ENCODE peak calls at places on chromosomes 5 and 9, in four cellular contexts. One of them, this sample, is unnamed.
A peak's percentile ranks its signal among the peaks of the same experiment; 100 is the strongest.

GRCh38 chr5:59744531-59744992 is 149.0 kb downstream of the PDE4D start:
- DNase-seq in EH: peak; percentile 25
- DNase-seq in A549: peak; percentile 33
- DNase-seq in thoracic aorta: no peak
- DNase-seq in this sample: no peak

GRCh38 chr5:177546262-177546741 is 8.1 kb downstream of the FAM193B start:
- DNase-seq in EH: peak; percentile 99
- DNase-seq in A549: peak; percentile 54
- DNase-seq in thoracic aorta: peak; percentile 65
- DNase-seq in this sample: peak; percentile 38

GRCh38 chr5:51053361-51053760 is 329.9 kb upstream of the ISL1 start:
- DNase-seq in EH: no peak
- DNase-seq in A549: no peak
- DNase-seq in thoracic aorta: no peak
- DNase-seq in this sample: no peak

GRCh38 chr5:180623844-180624243 is 25.6 kb downstream of the FLT4 start:
- DNase-seq in EH: no peak
- DNase-seq in A549: no peak
- DNase-seq in thoracic aorta: no peak
- DNase-seq in this sample: no peak

GRCh38 chr9:4207881-4208615 is 91.8 kb downstream of the GLIS3 start:
- DNase-seq in EH: no peak
- DNase-seq in A549: no peak
- DNase-seq in thoracic aorta: no peak
- DNase-seq in this sample: no peak

GRCh38 chr5:154519375-154519774 is 41.3 kb upstream of the HAND1 start:
- DNase-seq in EH: peak; percentile 56
- DNase-seq in A549: peak; percentile 53
- DNase-seq in thoracic aorta: no peak
- DNase-seq in this sample: no peak

GRCh38 chr9:26802921-26803320 is 89.7 kb downstream of the CAAP1 start:
- DNase-seq in EH: no peak
- DNase-seq in A549: no peak
- DNase-seq in thoracic aorta: no peak
- DNase-seq in this sample: no peak

GRCh38 chr9:78038620-78039300 is 7.1 kb upstream of the GNAQ start:
- DNase-seq in EH: peak; percentile 19
- DNase-seq in A549: no peak
- DNase-seq in thoracic aorta: no peak
- DNase-seq in this sample: no peak

GRCh38 chr9:89319015-89319905 is 960 bp downstream of the SECISBP2 start:
- DNase-seq in EH: peak; percentile 27
- DNase-seq in A549: no peak
- DNase-seq in thoracic aorta: no peak
- DNase-seq in this sample: no peak

GRCh38 chr5:135913713-135914626 is 18.3 kb upstream of the IL9 start:
- DNase-seq in EH: no peak
- DNase-seq in A549: no peak
- DNase-seq in thoracic aorta: no peak
- DNase-seq in this sample: no peak

GRCh38 chr5:55897905-55898304 is 46.7 kb downstream of the IL31RA start:
- DNase-seq in EH: peak; percentile 97
- DNase-seq in A549: no peak
- DNase-seq in thoracic aorta: no peak
- DNase-seq in this sample: no peak

GRCh38 chr5:132839426-132840301 is 9.2 kb upstream of the SHROOM1 start:
- DNase-seq in EH: peak; percentile 80
- DNase-seq in A549: no peak
- DNase-seq in thoracic aorta: no peak
- DNase-seq in this sample: peak; percentile 65

GRCh38 chr5:172903790-172904189 is 55.4 kb upstream of the RPL26L1 start:
- DNase-seq in EH: peak; percentile 96
- DNase-seq in A549: no peak
- DNase-seq in thoracic aorta: peak; percentile 84
- DNase-seq in this sample: peak; percentile 68

GRCh38 chr5:54825005-54825404 is 160.4 kb downstream of the ESM1 start:
- DNase-seq in EH: peak; percentile 81
- DNase-seq in A549: no peak
- DNase-seq in thoracic aorta: no peak
- DNase-seq in this sample: no peak

GRCh38 chr9:33374190-33374589 is 28.2 kb downstream of the AQP7 start:
- DNase-seq in EH: no peak
- DNase-seq in A549: no peak
- DNase-seq in thoracic aorta: no peak
- DNase-seq in this sample: no peak

GRCh38 chr5:157778121-157778805 is 34.8 kb downstream of the LSM11 start:
- DNase-seq in EH: peak; percentile 37
- DNase-seq in A549: no peak
- DNase-seq in thoracic aorta: no peak
- DNase-seq in this sample: peak; percentile 23

GRCh38 chr9:77462066-77462465 is 186.1 kb downstream of the GNA14 start:
- DNase-seq in EH: no peak
- DNase-seq in A549: no peak
- DNase-seq in thoracic aorta: no peak
- DNase-seq in this sample: no peak

GRCh38 chr9:36725777-36726356 is 153.2 kb downstream of the MELK start:
- DNase-seq in EH: peak; percentile 25
- DNase-seq in A549: no peak
- DNase-seq in thoracic aorta: no peak
- DNase-seq in this sample: no peak

GRCh38 chr5:171827162-171827561 is 41.5 kb downstream of the SMIM23 start:
- DNase-seq in EH: no peak
- DNase-seq in A549: no peak
- DNase-seq in thoracic aorta: no peak
- DNase-seq in this sample: no peak

GRCh38 chr9:72199253-72199652 is 50.0 kb downstream of the GDA start:
- DNase-seq in EH: no peak
- DNase-seq in A549: no peak
- DNase-seq in thoracic aorta: no peak
- DNase-seq in this sample: no peak

GRCh38 chr5:1188464-1188863 is 12.9 kb upstream of the SLC6A19 start:
- DNase-seq in EH: no peak
- DNase-seq in A549: no peak
- DNase-seq in thoracic aorta: no peak
- DNase-seq in this sample: no peak

GRCh38 chr5:172179032-172179989 is 8.7 kb downstream of the STK10 start:
- DNase-seq in EH: peak; percentile 79
- DNase-seq in A549: no peak
- DNase-seq in thoracic aorta: no peak
- DNase-seq in this sample: no peak

GRCh38 chr9:110340306-110340705 is 2.6 kb upstream of the TXNDC8 start:
- DNase-seq in EH: peak; percentile 37
- DNase-seq in A549: no peak
- DNase-seq in thoracic aorta: no peak
- DNase-seq in this sample: no peak

GRCh38 chr5:95962785-95963184 is 1.1 kb upstream of the ELL2 start:
- DNase-seq in EH: peak; percentile 27
- DNase-seq in A549: no peak
- DNase-seq in thoracic aorta: no peak
- DNase-seq in this sample: no peak

GRCh38 chr5:156798201-156798600 is 51.9 kb upstream of the PPP1R2B start:
- DNase-seq in EH: no peak
- DNase-seq in A549: no peak
- DNase-seq in thoracic aorta: no peak
- DNase-seq in this sample: no peak

GRCh38 chr5:16304846-16305245 is 125.3 kb upstream of the MARCHF11 start:
- DNase-seq in EH: peak; percentile 31
- DNase-seq in A549: no peak
- DNase-seq in thoracic aorta: no peak
- DNase-seq in this sample: no peak

GRCh38 chr5:139795074-139796001 is at the start of gene PSD2:
- DNase-seq in EH: peak; percentile 15
- DNase-seq in A549: no peak
- DNase-seq in thoracic aorta: no peak
- DNase-seq in this sample: peak; percentile 35

GRCh38 chr5:36363101-36363500 is 61.4 kb upstream of the RANBP3L start:
- DNase-seq in EH: peak; percentile 81
- DNase-seq in A549: peak; percentile 6
- DNase-seq in thoracic aorta: no peak
- DNase-seq in this sample: no peak

GRCh38 chr5:168943999-168944398 is 356.9 kb downstream of the SLIT3 start:
- DNase-seq in EH: no peak
- DNase-seq in A549: no peak
- DNase-seq in thoracic aorta: no peak
- DNase-seq in this sample: no peak

GRCh38 chr5:154485092-154485491 is 7.1 kb upstream of the HAND1 start:
- DNase-seq in EH: no peak
- DNase-seq in A549: no peak
- DNase-seq in thoracic aorta: no peak
- DNase-seq in this sample: no peak

GRCh38 chr5:91110709-91111108 is 272.4 kb downstream of the ARRDC3 start:
- DNase-seq in EH: peak; percentile 78
- DNase-seq in A549: no peak
- DNase-seq in thoracic aorta: no peak
- DNase-seq in this sample: no peak

GRCh38 chr9:94787268-94787667 is 60.8 kb downstream of the AOPEP start:
- DNase-seq in EH: no peak
- DNase-seq in A549: no peak
- DNase-seq in thoracic aorta: no peak
- DNase-seq in this sample: no peak

GRCh38 chr5:87829214-87829551 is 416.5 kb upstream of the CCNH start:
- DNase-seq in EH: peak; percentile 2
- DNase-seq in A549: no peak
- DNase-seq in thoracic aorta: peak; percentile 5
- DNase-seq in this sample: no peak

GRCh38 chr5:68027519-68027918 is 188.0 kb upstream of the PIK3R1 start:
- DNase-seq in EH: peak; percentile 96
- DNase-seq in A549: no peak
- DNase-seq in thoracic aorta: no peak
- DNase-seq in this sample: peak; percentile 61

GRCh38 chr9:110922145-110922544 is 116.1 kb downstream of the LPAR1 start:
- DNase-seq in EH: peak; percentile 70
- DNase-seq in A549: no peak
- DNase-seq in thoracic aorta: no peak
- DNase-seq in this sample: no peak

GRCh38 chr9:86079421-86080111 is 19.8 kb downstream of the GOLM1 start:
- DNase-seq in EH: peak; percentile 27
- DNase-seq in A549: no peak
- DNase-seq in thoracic aorta: no peak
- DNase-seq in this sample: no peak

GRCh38 chr5:57900356-57900944 is 417.8 kb upstream of the ACTBL2 start:
- DNase-seq in EH: no peak
- DNase-seq in A549: no peak
- DNase-seq in thoracic aorta: no peak
- DNase-seq in this sample: no peak

GRCh38 chr5:124706729-124707361 is 39.6 kb downstream of the ZNF608 start:
- DNase-seq in EH: peak; percentile 3
- DNase-seq in A549: no peak
- DNase-seq in thoracic aorta: no peak
- DNase-seq in this sample: no peak